ENCODE peak calls at places on chromosomes 13 and 19, in five cellular contexts. X is left lung; D is SJSA1; K is CD4-positive, alpha-beta T cell; P is brain microvascular endothelial cell. H is an unnamed sample.

GRCh38 chr19:6773323-6773931 is 919 bp downstream of the VAV1 start:
- DNase-seq in X (peak), D (no peak), K (peak), P (no peak), H (peak)

GRCh38 chr13:94640676-94641075 is 39.0 kb downstream of the GPR180 start:
- DNase-seq in X (no peak), D (no peak), K (no peak), P (no peak), H (no peak)

GRCh38 chr19:47351545-47351944 is 2.4 kb downstream of the DHX34 start:
- DNase-seq in X (no peak), D (peak), K (no peak), P (peak), H (peak)

GRCh38 chr19:4676955-4677731 is 7.0 kb upstream of the MYDGF start:
- DNase-seq in X (no peak), D (no peak), K (no peak), P (peak), H (peak)

GRCh38 chr19:7483720-7484201 is 5.1 kb downstream of the PEX11G start:
- DNase-seq in X (no peak), D (no peak), K (no peak), P (no peak), H (no peak)

GRCh38 chr13:30364876-30365275 is 57.4 kb upstream of the UBE2L5 start:
- DNase-seq in X (no peak), D (no peak), K (no peak), P (no peak), H (no peak)

GRCh38 chr13:34124912-34125311 is 307.0 kb downstream of the RFC3 start:
- DNase-seq in X (no peak), D (no peak), K (no peak), P (no peak), H (no peak)

GRCh38 chr19:730382-730668 is 20.6 kb upstream of the MISP start:
- DNase-seq in X (no peak), D (no peak), K (no peak), P (no peak), H (no peak)

GRCh38 chr19:38384209-38385027 is 3.4 kb downstream of the GGN start:
- DNase-seq in X (no peak), D (no peak), K (no peak), P (no peak), H (peak)

GRCh38 chr19:18312021-18312534 is 10.8 kb downstream of the LSM4 start:
- DNase-seq in X (no peak), D (no peak), K (no peak), P (no peak), H (no peak)

DNA sequence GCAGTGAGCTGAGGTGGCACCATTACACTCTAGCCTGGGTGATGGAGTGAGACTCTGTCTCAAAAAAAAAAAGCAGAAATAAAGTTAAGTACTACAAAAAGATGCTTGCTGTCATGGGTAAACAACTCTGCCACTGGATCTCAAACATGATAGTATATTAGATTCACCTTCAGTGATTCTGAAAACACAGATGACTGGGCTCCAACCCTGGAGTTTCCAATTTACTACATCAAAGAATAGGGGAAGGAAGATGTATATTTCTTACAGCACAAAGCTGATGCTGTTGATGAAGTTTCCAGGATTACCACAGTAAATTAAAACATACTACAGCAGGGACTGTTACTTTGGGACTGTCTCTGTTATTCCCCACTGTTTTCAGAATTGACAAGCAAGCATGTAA is 5.2 kb downstream of the ZNF561 start:
- DNase-seq in X (no peak), D (no peak), K (no peak), P (no peak), H (no peak)
- H3K27ac ChIP-seq in X (no peak), D (no peak), K (no peak), P (no peak), H (no peak)

GRCh38 chr19:55633866-55634265 is 6.9 kb upstream of the ZNF580 start:
- DNase-seq in X (peak), D (no peak), K (no peak), P (no peak), H (no peak)
- H3K27ac ChIP-seq in X (peak), D (no peak), K (no peak), P (no peak), H (no peak)

GRCh38 chr19:41409288-41409687 is 11.7 kb downstream of the BCKDHA start:
- DNase-seq in X (no peak), D (no peak), K (no peak), P (no peak), H (peak)
- H3K27ac ChIP-seq in X (peak), D (no peak), K (no peak), P (no peak), H (no peak)

GRCh38 chr13:21348771-21349170 is 110.3 kb downstream of the ZDHHC20 start:
- DNase-seq in X (no peak), D (no peak), K (no peak), P (no peak), H (no peak)
- H3K27ac ChIP-seq in X (no peak), D (no peak), K (no peak), P (no peak), H (no peak)

DNA sequence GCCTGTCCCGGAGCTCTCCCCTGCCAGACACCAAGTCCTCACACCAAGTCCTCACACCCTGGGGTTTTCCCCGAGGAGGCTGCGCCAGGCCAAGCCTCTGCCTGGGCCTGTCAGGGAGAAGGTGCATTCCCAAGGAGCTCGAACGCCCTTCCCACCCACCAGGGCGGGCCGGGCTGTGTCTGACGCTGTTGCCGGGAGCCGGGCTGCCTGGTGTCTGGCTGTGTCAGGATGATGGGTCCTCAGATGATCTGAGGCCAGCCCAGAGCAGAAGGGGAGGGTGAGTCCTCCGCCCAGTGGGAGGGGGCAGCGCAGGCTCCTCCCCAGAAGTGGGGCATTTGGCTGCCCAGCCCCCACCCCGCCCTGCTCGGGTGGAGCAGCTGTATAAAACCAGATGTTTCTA is 2.3 kb upstream of the HAS1 start:
- DNase-seq in X (no peak), D (no peak), K (no peak), P (peak), H (peak)
- H3K27ac ChIP-seq in X (no peak), D (no peak), K (no peak), P (peak), H (no peak)

GRCh38 chr19:48926909-48927308 is 6.6 kb upstream of the DHDH start:
- DNase-seq in X (no peak), D (peak), K (no peak), P (peak), H (no peak)
- H3K27ac ChIP-seq in X (peak), D (no peak), K (no peak), P (peak), H (no peak)

GRCh38 chr19:14837391-14837790 is 2.4 kb upstream of the OR7A5 start:
- DNase-seq in X (no peak), D (no peak), K (no peak), P (no peak), H (peak)
- H3K27ac ChIP-seq in X (no peak), D (no peak), K (no peak), P (no peak), H (no peak)

H was measured in endodermal cell.